ENCODE peak calls at places on chromosomes 13 and 19, in five cellular contexts. Y is IMR-90, V is mucosa of descending colon, L is K562, P is ascending aorta. O is an unnamed sample.

GRCh38 chr19:52217576-52217975 is 27.7 kb downstream of the PPP2R1A start:
- DNase-seq in L (no peak), V (no peak), P (peak; percentile 21), Y (no peak), O (no peak)

GRCh38 chr19:3269972-3270667 is 45.7 kb downstream of the CELF5 start:
- DNase-seq in P (no peak), L (no peak), V (no peak), Y (no peak), O (no peak)

GRCh38 chr19:18488838-18489626 is 32.8 kb downstream of the ELL start:
- DNase-seq in L (peak; percentile 65), Y (no peak), V (peak; percentile 44), P (no peak), O (no peak)

GRCh38 chr19:47447470-47448359 is 24.0 kb downstream of the SLC8A2 start:
- DNase-seq in P (no peak), V (peak; percentile 58), L (peak; percentile 96), Y (peak; percentile 22), O (no peak)

GRCh38 chr19:9885077-9885552 is 50.0 kb downstream of the PIN1 start:
- DNase-seq in Y (peak; percentile 23), P (no peak), L (no peak), V (peak; percentile 2), O (no peak)

GRCh38 chr19:33459691-33460090 is 61.9 kb downstream of the PEPD start:
- DNase-seq in Y (no peak), P (peak; percentile 42), L (no peak), V (no peak), O (no peak)

GRCh38 chr13:95607363-95607762 is 37.1 kb downstream of the DZIP1 start:
- DNase-seq in Y (peak; percentile 64), P (no peak), L (no peak), V (no peak), O (peak; percentile 14)

GRCh38 chr13:76654263-76654662 is 231.9 kb downstream of the KCTD12 start:
- DNase-seq in V (no peak), Y (no peak), L (no peak), P (no peak), O (no peak)

GRCh38 chr13:40963927-40964326 is 55.2 kb downstream of the ELF1 start:
- DNase-seq in P (no peak), V (no peak), Y (peak; percentile 66), L (peak; percentile 18), O (no peak)

GRCh38 chr19:41327499-41328156 is 17.7 kb downstream of the CCDC97 start:
- DNase-seq in L (no peak), Y (peak; percentile 49), P (peak; percentile 83), V (peak; percentile 76), O (peak; percentile 70)

GRCh38 chr19:14470031-14470876 is 4.9 kb downstream of the PTGER1 start:
- DNase-seq in P (no peak), L (peak; percentile 13), V (no peak), Y (no peak), O (no peak)

GRCh38 chr13:99103536-99103935 is 97.1 kb upstream of the UBAC2 start:
- DNase-seq in P (no peak), V (no peak), Y (no peak), L (no peak), O (peak; percentile 45)

GRCh38 chr19:48997972-48998371 is 4.3 kb downstream of the RUVBL2 start:
- DNase-seq in Y (peak; percentile 45), V (peak; percentile 77), L (peak; percentile 69), P (no peak), O (no peak)

GRCh38 chr19:39679056-39679790 is 23.5 kb downstream of the LGALS16 start:
- DNase-seq in P (no peak), L (no peak), Y (no peak), V (no peak), O (no peak)

GRCh38 chr13:23510979-23511735 is 59.1 kb upstream of the TNFRSF19 start:
- DNase-seq in L (no peak), Y (peak; percentile 75), P (no peak), V (peak; percentile 1), O (no peak)

GRCh38 chr13:98534821-98535220 is 42.1 kb downstream of the STK24 start:
- DNase-seq in P (no peak), L (no peak), Y (no peak), V (no peak), O (no peak)

DNA sequence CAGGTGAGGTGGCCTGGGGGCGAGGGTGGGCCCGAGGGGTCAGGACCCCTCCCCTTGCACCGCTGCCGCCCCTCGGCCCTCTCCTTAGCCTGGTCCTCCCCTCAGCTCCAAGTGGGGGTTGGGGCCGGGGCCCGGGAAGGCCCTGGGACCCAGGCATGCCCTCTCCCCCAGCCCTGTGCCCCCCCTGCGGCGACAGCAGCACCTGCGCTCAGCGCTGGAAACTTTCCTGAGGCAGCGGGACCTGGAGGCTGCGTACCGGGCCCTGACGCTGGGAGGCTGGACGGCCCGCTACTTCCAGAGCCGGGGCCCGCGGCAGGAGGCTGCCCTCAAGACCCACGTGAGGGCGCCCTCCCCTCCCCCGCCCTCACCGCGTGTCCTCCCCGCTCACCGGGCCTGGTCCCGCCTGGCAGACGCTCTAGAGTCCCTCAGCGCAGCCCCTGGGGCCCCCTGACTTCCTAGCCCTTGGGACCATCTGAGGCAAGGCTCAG is 2.4 kb downstream of the KMT5C start:
- DNase-seq in L (no peak), Y (no peak), V (no peak), P (no peak), O (no peak)
- H3K4me3 ChIP-seq in L (no peak overlapping the region), Y (no peak overlapping the region), V (no peak overlapping the region), P (no peak overlapping the region), O (no peak overlapping the region)

GRCh38 chr13:91817250-91817649 is 418.8 kb downstream of the GPC5 start:
- DNase-seq in V (no peak), Y (peak; percentile 13), P (no peak), L (peak; percentile 7), O (no peak)
- TF ChIP-seq CTCF in V (no peak), Y (peak; percentile 33), P (no peak), L (peak; percentile 54), O (peak; percentile 44)

DNA sequence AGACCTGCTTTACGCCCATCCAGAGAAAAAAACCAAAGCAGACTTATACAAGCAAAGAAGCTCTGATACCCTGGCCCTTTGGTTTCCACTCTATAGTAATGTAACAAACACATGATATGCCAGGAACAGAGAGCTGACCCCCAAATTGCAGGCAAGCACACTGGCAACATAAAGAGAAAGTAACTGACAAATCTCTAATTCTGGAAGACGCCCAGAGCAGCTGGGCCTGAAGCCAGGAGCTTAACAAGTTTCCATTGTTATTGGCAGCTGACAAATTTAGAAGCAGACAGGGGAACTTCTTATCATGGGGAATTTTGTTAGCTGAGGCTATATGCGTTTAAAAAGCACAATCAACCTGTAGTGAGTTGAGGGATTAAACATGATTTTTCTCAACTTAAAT is 158.0 kb downstream of the DLEU7 start:
- DNase-seq in L (no peak), Y (no peak), V (peak; percentile 63), P (peak; percentile 69), O (peak; percentile 92)
- H3K4me3 ChIP-seq in L (no peak overlapping the region), Y (no peak overlapping the region), V (no peak overlapping the region), P (no peak overlapping the region), O (no peak overlapping the region)

GRCh38 chr13:46726347-46726746 is 70.6 kb downstream of the ESD start:
- DNase-seq in Y (no peak), L (no peak), V (no peak), P (no peak), O (no peak)

GRCh38 chr13:46731535-46731934 is 65.4 kb downstream of the ESD start:
- DNase-seq in V (no peak), P (no peak), L (no peak), Y (no peak), O (no peak)

DNA sequence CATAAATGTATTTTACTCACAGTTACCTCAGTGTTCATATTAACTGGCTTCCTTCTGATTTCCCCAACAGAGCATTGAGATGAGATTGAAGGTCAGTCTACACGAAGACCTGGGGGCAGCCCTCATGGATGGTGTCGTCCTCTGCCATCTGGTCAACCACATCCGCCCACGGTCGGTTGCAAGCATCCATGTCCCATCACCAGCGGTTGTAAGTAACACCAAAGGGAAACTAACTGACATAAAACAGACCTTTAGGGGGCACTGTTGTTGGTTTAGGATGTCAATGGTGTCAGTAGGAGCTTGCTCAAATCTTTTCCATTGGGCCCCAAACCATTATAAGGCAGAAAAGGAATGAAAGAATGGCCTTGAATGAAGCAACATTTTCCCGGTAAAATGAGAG is 68.2 kb downstream of the ESD start:
- DNase-seq in V (no peak), L (peak; percentile 17), P (no peak), Y (no peak), O (no peak)
- TF ChIP-seq CTCF in V (no peak), L (peak; percentile 10), P (no peak), Y (peak; percentile 6), O (peak; percentile 29)

GRCh38 chr13:37208052-37208451 is 102.6 kb upstream of the CSNK1A1L start:
- DNase-seq in V (no peak), P (no peak), L (no peak), Y (peak; percentile 5), O (no peak)
- H3K4me3 ChIP-seq in V (no peak overlapping the region), P (peak overlapping the region; percentile 27), L (no peak overlapping the region), Y (no peak overlapping the region), O (no peak overlapping the region)

GRCh38 chr19:55098716-55099556 is 18.5 kb downstream of the PPP1R12C start:
- DNase-seq in L (no peak), P (no peak), V (no peak), Y (no peak), O (no peak)
- TF ChIP-seq CTCF in L (no peak), P (no peak), V (no peak), Y (no peak), O (peak; percentile 16)

O was measured in retinal pigment epithelial cell.